ENCODE peak calls at places on chromosomes 16 and 17, in five cellular contexts. M, T, P, D and W are unnamed samples.

GRCh38 chr17:34364741-34365140 is 1.7 kb upstream of the CCL1 start:
- DNase-seq in M (no peak), T (no peak), P (no peak), D (no peak), W (no peak)

GRCh38 chr16:66006485-66006884 is 360.0 kb upstream of the CDH5 start:
- DNase-seq in M (no peak), T (no peak), P (peak; percentile 22), D (no peak), W (no peak)

GRCh38 chr16:79897444-79898146 is 297.1 kb upstream of the MAF start:
- DNase-seq in M (no peak), T (no peak), P (peak; percentile 77), D (no peak), W (no peak)

GRCh38 chr17:83162035-83162745 is 82.8 kb downstream of the METRNL start:
- DNase-seq in M (no peak), T (no peak), P (no peak), D (no peak), W (no peak)

GRCh38 chr17:73291260-73291801 is 20.5 kb downstream of the CDC42EP4 start:
- DNase-seq in M (no peak), T (peak; percentile 66), P (peak; percentile 93), D (peak; percentile 63), W (no peak)

GRCh38 chr16:1821861-1822611 is 4.6 kb downstream of the HAGH start:
- DNase-seq in M (no peak), T (no peak), P (no peak), D (no peak), W (no peak)

GRCh38 chr17:79835953-79836951 is 3.0 kb downstream of the CBX4 start:
- DNase-seq in M (peak; percentile 93), T (no peak), P (no peak), D (peak; percentile 90), W (no peak)

GRCh38 chr17:66923881-66924280 is 40.6 kb upstream of the CACNG4 start:
- DNase-seq in M (no peak), T (no peak), P (no peak), D (no peak), W (no peak)

GRCh38 chr17:76262732-76263344 is 2.3 kb upstream of the UBALD2 start:
- DNase-seq in M (no peak), T (no peak), P (peak; percentile 46), D (peak; percentile 71), W (no peak)

GRCh38 chr16:85036398-85037049 is 8.9 kb downstream of the KIAA0513 start:
- DNase-seq in M (no peak), T (no peak), P (no peak), D (peak; percentile 17), W (no peak)

GRCh38 chr17:42623732-42624596 is 14.5 kb downstream of the TUBG1 start:
- DNase-seq in M (no peak), T (no peak), P (peak; percentile 80), D (peak; percentile 77), W (no peak)

GRCh38 chr17:59830007-59830630 is 62.6 kb downstream of the TUBD1 start:
- DNase-seq in M (no peak), T (no peak), P (peak; percentile 82), D (no peak), W (no peak)

GRCh38 chr17:43211123-43211479 is 574 bp upstream of the TMEM106A start:
- DNase-seq in M (no peak), T (no peak), P (no peak), D (no peak), W (no peak)

GRCh38 chr17:81870155-81870977 is 771 bp downstream of the ARHGDIA start:
- DNase-seq in M (peak; percentile 69), T (no peak), P (peak; percentile 66), D (peak; percentile 69), W (no peak)

GRCh38 chr16:89426736-89427525 is 63.4 kb downstream of the ANKRD11 start:
- DNase-seq in M (no peak), T (no peak), P (peak; percentile 63), D (no peak), W (no peak)

GRCh38 chr16:84360170-84360569 is 8.2 kb upstream of the ATP2C2 start:
- DNase-seq in M (no peak), T (no peak), P (peak; percentile 60), D (no peak), W (no peak)

GRCh38 chr17:40251576-40251975 is 32.5 kb downstream of the WIPF2 start:
- DNase-seq in M (no peak), T (no peak), P (peak; percentile 89), D (no peak), W (no peak)

GRCh38 chr16:71709231-71709781 is 15.2 kb downstream of the PHLPP2 start:
- DNase-seq in M (no peak), T (no peak), P (peak; percentile 82), D (no peak), W (no peak)

GRCh38 chr16:15729152-15729551 is 79.1 kb downstream of the NDE1 start:
- DNase-seq in M (no peak), T (no peak), P (no peak), D (no peak), W (no peak)

GRCh38 chr17:68564415-68565111 is 36.6 kb downstream of the FAM20A start:
- DNase-seq in M (no peak), T (no peak), P (no peak), D (no peak), W (no peak)

GRCh38 chr17:67160791-67161190 is 84.2 kb downstream of the HELZ start:
- DNase-seq in M (no peak), T (no peak), P (no peak), D (no peak), W (no peak)

GRCh38 chr17:37239690-37240344 is 136.0 kb upstream of the C17orf78 start:
- DNase-seq in M (peak; percentile 12), T (no peak), P (peak; percentile 46), D (no peak), W (no peak)

GRCh38 chr16:23145608-23146007 is 3.6 kb downstream of the USP31 start:
- DNase-seq in M (no peak), T (no peak), P (peak; percentile 85), D (no peak), W (no peak)

GRCh38 chr17:74900208-74900607 is 6.8 kb upstream of the FADS6 start:
- DNase-seq in M (no peak), T (no peak), P (no peak), D (no peak), W (no peak)

GRCh38 chr17:3935825-3936355 is 19.6 kb upstream of the P2RX1 start:
- DNase-seq in M (no peak), T (no peak), P (peak; percentile 88), D (no peak), W (no peak)

GRCh38 chr17:62966426-62967110 is 533 bp downstream of the TANC2 start:
- DNase-seq in M (peak; percentile 73), T (peak; percentile 64), P (peak; percentile 23), D (no peak), W (no peak)

GRCh38 chr16:88761830-88762229 is 23.2 kb downstream of the PIEZO1 start:
- DNase-seq in M (no peak), T (no peak), P (no peak), D (no peak), W (no peak)

GRCh38 chr16:89565256-89565505 is 4.7 kb downstream of the RPL13 start:
- DNase-seq in M (no peak), T (no peak), P (no peak), D (no peak), W (no peak)

GRCh38 chr16:66429290-66429962 is 2.3 kb downstream of the BEAN1 start:
- DNase-seq in M (peak; percentile 75), T (no peak), P (no peak), D (no peak), W (no peak)

GRCh38 chr16:25198021-25198420 is 18.7 kb upstream of the AQP8 start:
- DNase-seq in M (no peak), T (no peak), P (no peak), D (no peak), W (no peak)

GRCh38 chr17:2798679-2799078 is 2.4 kb downstream of the RAP1GAP2 start:
- DNase-seq in M (peak; percentile 54), T (no peak), P (no peak), D (no peak), W (no peak)

GRCh38 chr16:75176926-75177325 is 28.6 kb downstream of the ZFP1 start:
- DNase-seq in M (no peak), T (no peak), P (no peak), D (no peak), W (no peak)

GRCh38 chr16:75169899-75170405 is 21.6 kb downstream of the ZFP1 start:
- DNase-seq in M (no peak), T (no peak), P (no peak), D (no peak), W (no peak)

GRCh38 chr16:75175074-75175473 is 26.8 kb downstream of the ZFP1 start:
- DNase-seq in M (no peak), T (no peak), P (no peak), D (no peak), W (no peak)

GRCh38 chr16:75172578-75172977 is 24.3 kb downstream of the ZFP1 start:
- DNase-seq in M (no peak), T (no peak), P (no peak), D (no peak), W (no peak)
- H3K9me3 ChIP-seq in M (peaks cover 33% of the 10 kb centered on the region), T (peaks cover 100% of the 10 kb centered on the region), P (peaks cover 2% of the 10 kb centered on the region), D (no peaks in the 10 kb centered on the region), W (peaks cover 13% of the 10 kb centered on the region)

GRCh38 chr17:26807024-26807423 is 486.9 kb upstream of the WSB1 start:
- DNase-seq in M (no peak), T (no peak), P (no peak), D (no peak), W (no peak)

GRCh38 chr17:26809033-26809432 is 484.9 kb upstream of the WSB1 start:
- DNase-seq in M (no peak), T (no peak), P (peak; percentile 11), D (no peak), W (no peak)
- H3K9me3 ChIP-seq in M (peaks cover 53% of the 10 kb centered on the region), T (peaks cover 81% of the 10 kb centered on the region), P (no peaks in the 10 kb centered on the region), D (no peaks in the 10 kb centered on the region), W (peaks cover 4% of the 10 kb centered on the region)

GRCh38 chr16:82859638-82860037 is 232.9 kb downstream of the CDH13 start:
- DNase-seq in M (no peak), T (no peak), P (no peak), D (no peak), W (no peak)
- H3K9me3 ChIP-seq in M (no peaks in the 10 kb centered on the region), T (no peaks in the 10 kb centered on the region), P (no peaks in the 10 kb centered on the region), D (no peaks in the 10 kb centered on the region), W (no peaks in the 10 kb centered on the region)

GRCh38 chr17:8922923-8923322 is 42.6 kb downstream of the PIK3R5 start:
- DNase-seq in M (no peak), T (no peak), P (no peak), D (no peak), W (no peak)

GRCh38 chr17:8923762-8924161 is 41.7 kb downstream of the PIK3R5 start:
- DNase-seq in M (no peak), T (no peak), P (no peak), D (no peak), W (no peak)

GRCh38 chr17:8925808-8926207 is 39.7 kb downstream of the PIK3R5 start:
- DNase-seq in M (no peak), T (no peak), P (no peak), D (no peak), W (no peak)

GRCh38 chr17:8924595-8924994 is 40.9 kb downstream of the PIK3R5 start:
- DNase-seq in M (no peak), T (no peak), P (no peak), D (no peak), W (no peak)

DNA sequence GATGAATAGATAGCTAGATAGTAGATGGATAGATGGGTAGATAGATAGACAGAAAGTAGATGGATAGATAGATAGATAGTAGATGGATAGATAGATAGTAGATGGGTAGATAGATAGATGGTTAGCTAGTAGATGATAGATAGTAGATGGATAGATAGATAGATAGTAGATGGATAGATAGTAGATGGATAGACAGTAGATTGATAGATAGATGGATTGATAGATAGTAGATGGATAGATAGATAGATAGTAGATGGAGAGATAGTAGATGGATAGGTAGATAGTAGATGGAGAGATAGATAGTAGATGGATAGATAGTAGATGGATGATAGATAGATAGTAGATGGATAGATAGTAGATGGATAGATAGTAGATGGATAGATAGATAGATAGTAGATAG is 40.4 kb downstream of the PIK3R5 start:
- DNase-seq in M (no peak), T (no peak), P (no peak), D (no peak), W (no peak)
- H3K9me3 ChIP-seq in M (peaks cover 4% of the 10 kb centered on the region), T (peaks cover 33% of the 10 kb centered on the region), P (no peaks in the 10 kb centered on the region), D (no peaks in the 10 kb centered on the region), W (peaks cover 18% of the 10 kb centered on the region)